ENCODE peak calls at places on chromosomes 4 and X, in five cellular contexts. D is iris pigment epithelial cell, L is NCI-H187, F is H9, V is SW480. Y is an unnamed sample.

GRCh38 chr4:173009129-173009823 is 159.3 kb upstream of the GALNT7 start:
- DNase-seq in D (peak; percentile 46), L (no peak), F (no peak), V (no peak), Y (no peak)

GRCh38 chr4:152680988-152681731 is 1.4 kb upstream of the TMEM154 start:
- DNase-seq in D (peak; percentile 92), L (no peak), F (no peak), V (peak; percentile 26), Y (no peak)

GRCh38 chr4:122810669-122811068 is 16.0 kb upstream of the FGF2 start:
- DNase-seq in D (no peak), L (no peak), F (no peak), V (no peak), Y (no peak)

GRCh38 chrX:46860536-46860935 is 23.7 kb downstream of the RP2 start:
- DNase-seq in D (no peak), L (no peak), F (no peak), V (no peak), Y (no peak)

GRCh38 chr4:2271279-2272025 is 9.5 kb upstream of the MXD4 start:
- DNase-seq in D (no peak), L (no peak), F (no peak), V (no peak), Y (no peak)

GRCh38 chr4:165721815-165722214 is 151.2 kb upstream of the TLL1 start:
- DNase-seq in D (no peak), L (no peak), F (no peak), V (no peak), Y (no peak)

GRCh38 chr4:88382621-88383020 is 4.0 kb downstream of the HERC6 start:
- DNase-seq in D (no peak), L (no peak), F (no peak), V (no peak), Y (peak; percentile 36)

GRCh38 chrX:73768120-73768519 is 205.1 kb downstream of the CHIC1 start:
- DNase-seq in D (no peak), L (no peak), F (no peak), V (no peak), Y (no peak)

GRCh38 chr4:140790765-140791164 is 34.6 kb upstream of the TBC1D9 start:
- DNase-seq in D (peak; percentile 12), L (no peak), F (no peak), V (no peak), Y (no peak)

GRCh38 chr4:55830048-55830447 is 10.5 kb downstream of the EXOC1L start:
- DNase-seq in D (no peak), L (no peak), F (no peak), V (no peak), Y (no peak)

GRCh38 chr4:14528921-14529320 is 473.4 kb upstream of the CPEB2 start:
- DNase-seq in D (no peak), L (no peak), F (no peak), V (no peak), Y (no peak)

GRCh38 chrX:44202596-44202995 is 140.9 kb downstream of the EFHC2 start:
- DNase-seq in D (no peak), L (no peak), F (no peak), V (no peak), Y (no peak)

GRCh38 chrX:108224727-108225455 is 133.3 kb downstream of the ATG4A start:
- DNase-seq in D (peak; percentile 38), L (no peak), F (peak; percentile 52), V (peak; percentile 27), Y (no peak)

Y was measured in T-cell.